ENCODE peak calls at places on chromosomes 3 and 15, in five cellular contexts. A, S, M, C and R are unnamed samples.

GRCh38 chr3:196965112-196965803 is 3.4 kb downstream of the PIGZ start:
- DNase-seq in A (no peak), S (no peak), M (no peak), C (no peak), R (no peak)

GRCh38 chr3:43015572-43016512 is 36.7 kb downstream of the GASK1A start:
- DNase-seq in A (no peak), S (no peak), M (no peak), C (no peak), R (no peak)

GRCh38 chr3:121018917-121019321 is 110.9 kb downstream of the STXBP5L start:
- DNase-seq in A (no peak), S (no peak), M (no peak), C (no peak), R (no peak)

GRCh38 chr3:61650276-61650675 is 88.9 kb downstream of the PTPRG start:
- DNase-seq in A (no peak), S (no peak), M (no peak), C (no peak), R (no peak)

GRCh38 chr3:138328341-138328740 is 1.3 kb downstream of the NME9 start:
- DNase-seq in A (no peak), S (peak; percentile 14), M (no peak), C (no peak), R (no peak)

GRCh38 chr15:74893627-74894026 is 3.8 kb downstream of the MPI start:
- DNase-seq in A (no peak), S (no peak), M (no peak), C (no peak), R (no peak)

GRCh38 chr3:52851348-52851747 is 16.5 kb upstream of the MUSTN1 start:
- DNase-seq in A (peak; percentile 38), S (peak; percentile 60), M (peak; percentile 58), C (no peak), R (peak; percentile 53)

GRCh38 chr15:68781766-68782588 is 38.7 kb downstream of the ANP32A start:
- DNase-seq in A (no peak), S (no peak), M (no peak), C (no peak), R (no peak)

GRCh38 chr15:82298520-82298919 is 35.9 kb downstream of the SAXO2 start:
- DNase-seq in A (no peak), S (no peak), M (no peak), C (no peak), R (no peak)

GRCh38 chr15:82832601-82833209 is 23.3 kb downstream of the WHAMM start:
- DNase-seq in A (peak; percentile 64), S (no peak), M (no peak), C (peak; percentile 53), R (no peak)

GRCh38 chr3:74651239-74651638 is 36.8 kb upstream of the CNTN3 start:
- DNase-seq in A (no peak), S (no peak), M (no peak), C (no peak), R (no peak)

GRCh38 chr3:174931473-174931872 is 72.3 kb downstream of the NAALADL2 start:
- DNase-seq in A (no peak), S (no peak), M (no peak), C (no peak), R (no peak)

GRCh38 chr3:175818811-175819464 is 959.8 kb downstream of the NAALADL2 start:
- DNase-seq in A (peak; percentile 3), S (no peak), M (no peak), C (no peak), R (no peak)

DNA sequence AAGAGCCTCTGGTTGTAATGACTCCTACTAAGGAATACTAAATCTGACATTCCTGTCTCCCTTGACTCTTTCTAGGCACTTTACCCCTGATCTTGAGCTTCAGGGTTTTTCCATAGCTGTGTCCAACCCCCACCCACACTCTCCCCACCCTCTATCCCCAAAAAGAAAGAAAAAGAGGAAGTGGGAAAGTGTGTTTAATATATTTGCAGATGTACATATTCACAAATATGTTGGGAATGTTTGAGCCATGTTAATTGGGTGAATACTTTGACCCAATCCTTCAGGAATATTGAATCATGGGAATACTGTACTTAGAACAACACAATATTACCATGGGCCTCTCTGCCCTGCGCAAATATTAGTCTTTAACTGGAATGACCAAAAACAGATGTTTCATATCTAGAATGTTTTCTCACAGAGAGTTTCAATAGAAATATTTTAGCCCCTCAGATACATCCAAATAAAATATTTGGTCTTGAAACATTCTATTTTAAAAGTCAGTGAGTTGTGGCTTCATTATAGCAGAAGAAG is 19.8 kb upstream of the PFN2 start:
- DNase-seq in A (no peak), S (no peak), M (no peak), C (no peak), R (no peak)
- TF ChIP-seq ATF3 in A (no peak), S (no peak), M (no peak), C (no peak), R (no peak)

GRCh38 chr3:29561651-29562050 is 280.8 kb downstream of the RBMS3 start:
- DNase-seq in A (no peak), S (no peak), M (no peak), C (no peak), R (no peak)
- H3K4me1 ChIP-seq in A (no peaks in the 10 kb centered on the region), S (no peaks in the 10 kb centered on the region), M (no peaks in the 10 kb centered on the region), C (no peaks in the 10 kb centered on the region), R (no peaks in the 10 kb centered on the region)

DNA sequence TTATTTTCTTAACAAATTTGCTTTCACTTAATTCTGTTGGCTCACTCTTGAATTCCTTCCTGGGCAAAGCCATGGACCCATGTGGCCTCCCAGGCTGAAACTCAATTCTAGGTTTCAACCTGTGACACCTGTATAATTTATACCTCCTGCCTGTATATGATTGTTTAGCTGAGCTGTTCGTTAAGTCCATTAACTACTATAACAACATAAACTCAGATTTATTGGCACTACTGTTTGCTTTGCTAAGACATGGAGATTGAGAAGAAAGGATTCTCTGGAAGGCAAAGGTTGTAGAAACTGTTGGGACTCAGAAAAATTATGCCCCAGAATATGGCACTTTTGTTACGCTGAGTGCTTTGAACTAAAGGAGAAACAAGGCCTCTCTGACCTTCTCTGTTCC is 26.7 kb upstream of the CCDC50 start:
- DNase-seq in A (no peak), S (no peak), M (no peak), C (no peak), R (no peak)
- H3K4me2 ChIP-seq in A (no peak overlapping the region), S (no peak overlapping the region), M (no peak overlapping the region), C (no peak overlapping the region), R (no peak overlapping the region)

DNA sequence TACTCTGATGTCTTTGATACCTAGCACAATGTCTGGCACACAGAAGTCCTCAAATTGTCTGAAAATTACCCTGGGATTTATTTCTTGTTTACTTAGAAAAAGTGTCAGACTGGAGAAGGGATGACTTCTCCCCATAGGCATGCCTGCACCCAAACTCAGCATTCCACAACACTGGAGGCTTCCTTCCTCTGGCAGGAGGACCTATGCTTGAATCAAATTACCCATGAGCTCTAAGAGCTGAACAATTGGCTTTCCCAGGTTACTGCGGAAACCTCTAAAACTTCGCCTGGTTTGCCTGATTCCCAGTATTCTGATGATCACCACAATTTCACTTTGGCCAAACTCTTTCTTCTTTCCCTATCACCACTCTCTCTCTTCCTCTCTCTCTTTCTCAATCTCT is 217.4 kb downstream of the DIPK2A start:
- DNase-seq in A (no peak), S (no peak), M (no peak), C (no peak), R (no peak)
- TF ChIP-seq ATF3 in A (no peak), S (no peak), M (no peak), C (no peak), R (no peak)

GRCh38 chr15:58524247-58524646 is 92.5 kb downstream of the LIPC start:
- DNase-seq in A (no peak), S (no peak), M (peak; percentile 10), C (no peak), R (no peak)
- H3K4me1 ChIP-seq in A (peaks cover 9% of the 10 kb centered on the region), S (peaks cover 27% of the 10 kb centered on the region), M (peaks cover 57% of the 10 kb centered on the region), C (peaks cover 23% of the 10 kb centered on the region), R (peaks cover 3% of the 10 kb centered on the region)